ENCODE peak calls at places on chromosomes 13 and 19, in four cellular contexts. U is GM12878, M is K562, Q is HepG2. Y is an unnamed sample.

GRCh38 chr19:661427-662196 is 1.4 kb downstream of the RNF126 start:
- DNase-seq in U (no peak), M (peak; percentile 55), Q (no peak), Y (no peak)

GRCh38 chr13:90534617-90535340 is 812.7 kb upstream of the MIR17HG start:
- DNase-seq in U (no peak), M (no peak), Q (no peak), Y (no peak)

GRCh38 chr13:66076417-66076816 is 1153.7 kb downstream of the PCDH9 start:
- DNase-seq in U (no peak), M (peak; percentile 37), Q (no peak), Y (no peak)

GRCh38 chr19:11987405-11988231 is 22.8 kb downstream of the ZNF763 start:
- DNase-seq in U (peak; percentile 68), M (peak; percentile 85), Q (peak; percentile 55), Y (peak; percentile 94)

GRCh38 chr19:7681336-7682174 is 922 bp downstream of the TRAPPC5 start:
- DNase-seq in U (no peak), M (peak; percentile 62), Q (peak; percentile 77), Y (peak; percentile 82)

GRCh38 chr19:51110666-51110971 is 2.4 kb upstream of the CTU1 start:
- DNase-seq in U (no peak), M (no peak), Q (no peak), Y (no peak)

GRCh38 chr13:67230774-67231480 is 791 bp upstream of the PCDH9 start:
- DNase-seq in U (no peak), M (peak; percentile 41), Q (peak; percentile 9), Y (peak; percentile 69)

GRCh38 chr13:35990196-35990595 is 141.0 kb downstream of the DCLK1 start:
- DNase-seq in U (no peak), M (peak; percentile 6), Q (no peak), Y (no peak)

GRCh38 chr19:45179063-45179847 is 671 bp downstream of the BLOC1S3 start:
- DNase-seq in U (no peak), M (peak; percentile 84), Q (no peak), Y (peak; percentile 66)

GRCh38 chr19:49613374-49613773 is 22.4 kb downstream of the PRR12 start:
- DNase-seq in U (no peak), M (no peak), Q (no peak), Y (no peak)

GRCh38 chr19:2016041-2016807 is 710 bp upstream of the BTBD2 start:
- DNase-seq in U (peak; percentile 46), M (peak; percentile 76), Q (peak; percentile 63), Y (peak; percentile 87)

GRCh38 chr19:30344446-30345425 is 27.4 kb upstream of the ZNF536 start:
- DNase-seq in U (no peak), M (peak; percentile 7), Q (no peak), Y (no peak)

GRCh38 chr13:78309497-78310180 is 293.7 kb downstream of the POU4F1 start:
- DNase-seq in U (no peak), M (no peak), Q (no peak), Y (no peak)

GRCh38 chr19:58543826-58544590 is at the start of gene TRIM28:
- DNase-seq in U (peak; percentile 96), M (peak; percentile 97), Q (peak; percentile 96), Y (peak; percentile 100)

GRCh38 chr19:14494910-14495677 is 833 bp downstream of the GIPC1 start:
- DNase-seq in U (no peak), M (no peak), Q (no peak), Y (peak; percentile 37)

GRCh38 chr19:6587093-6587820 is 3.7 kb downstream of the CD70 start:
- DNase-seq in U (no peak), M (peak; percentile 40), Q (no peak), Y (no peak)

GRCh38 chr13:19984430-19985218 is 26.1 kb downstream of the ZMYM2 start:
- DNase-seq in U (peak; percentile 50), M (peak; percentile 43), Q (peak; percentile 16), Y (peak; percentile 20)

GRCh38 chr13:41156611-41157010 is 24.0 kb upstream of the KBTBD6 start:
- DNase-seq in U (no peak), M (no peak), Q (no peak), Y (no peak)

GRCh38 chr13:20064128-20064527 is 96.7 kb downstream of the GJA3 start:
- DNase-seq in U (no peak), M (no peak), Q (no peak), Y (no peak)

GRCh38 chr19:16382775-16383543 is 58.3 kb downstream of the KLF2 start:
- DNase-seq in U (no peak), M (peak; percentile 82), Q (peak; percentile 36), Y (peak; percentile 78)

DNA sequence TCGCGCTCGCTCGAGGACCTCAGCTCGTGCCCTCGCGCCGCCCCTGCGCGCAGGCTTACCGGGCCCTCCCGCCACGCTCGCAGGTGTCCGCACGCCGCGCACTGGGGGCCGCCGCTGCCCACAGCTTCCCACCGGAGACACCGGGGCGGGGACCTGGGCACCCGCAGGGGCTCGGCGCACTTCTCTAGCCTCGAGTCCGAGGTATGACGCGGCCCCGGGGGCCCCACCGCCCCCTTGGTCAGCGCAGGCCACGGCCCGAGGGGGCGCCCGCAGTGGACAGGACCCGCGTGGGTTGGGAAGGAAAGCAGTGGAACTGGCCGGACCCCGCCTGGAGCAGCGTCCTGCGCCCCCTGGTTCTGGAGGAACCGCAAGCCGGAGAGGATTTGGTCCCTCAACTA is 2.1 kb upstream of the GRWD1 start:
- DNase-seq in U (no peak), M (no peak), Q (no peak), Y (no peak)
- TF ChIP-seq USF2 in U (no peak), M (no peak), Q (no peak), Y (no peak)

GRCh38 chr19:52621376-52621775 is 16.8 kb downstream of the ZNF83 start:
- DNase-seq in U (no peak), M (no peak), Q (no peak), Y (no peak)
- TF ChIP-seq NFIC in U (no peak), M (no peak), Q (no peak), Y (no peak)

DNA sequence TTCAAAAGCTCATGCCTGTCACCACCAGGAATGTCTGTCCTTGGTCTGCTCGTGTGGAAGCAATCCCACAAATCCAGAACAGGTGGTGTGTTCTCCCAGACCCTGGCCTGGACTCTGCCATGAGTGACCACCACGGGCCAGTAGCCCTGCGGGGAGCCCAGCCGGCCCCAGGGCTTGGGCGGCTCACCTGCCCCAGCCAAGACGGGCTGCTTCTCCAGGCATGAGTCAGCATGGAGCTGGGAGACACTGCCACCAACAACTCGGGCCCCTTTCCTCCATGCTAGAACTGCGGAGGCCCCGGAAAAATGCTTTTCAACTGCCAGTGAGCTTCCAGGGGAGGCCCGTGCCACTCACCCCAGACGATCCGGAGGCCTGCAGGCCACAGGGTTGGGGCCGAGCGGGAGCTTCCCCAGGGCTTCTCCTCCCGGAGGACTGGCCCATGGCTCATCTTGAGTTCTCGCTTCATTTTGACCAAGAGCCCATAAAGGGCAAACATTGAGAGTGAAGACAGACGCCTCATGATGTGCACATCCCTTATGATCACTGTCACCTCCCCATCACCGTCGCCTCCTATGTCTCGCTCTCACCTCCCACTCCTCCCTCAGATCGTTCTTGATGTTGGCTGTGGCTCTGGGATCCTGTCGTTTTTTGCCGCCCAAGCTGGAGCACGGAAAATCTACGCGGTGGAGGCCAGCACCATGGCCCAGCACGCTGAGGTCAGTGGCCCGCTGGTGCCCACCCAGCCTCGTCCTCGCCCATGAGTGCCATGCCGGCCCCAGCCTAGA is 16.7 kb downstream of the YIPF2 start:
- DNase-seq in U (no peak), M (no peak), Q (no peak), Y (no peak)
- H3K36me3 ChIP-seq in U (peaks cover 18% of the 10 kb centered on the region), M (peaks cover 80% of the 10 kb centered on the region), Q (peaks cover 34% of the 10 kb centered on the region), Y (peaks cover 33% of the 10 kb centered on the region)

GRCh38 chr13:49927755-49928154 is 8.4 kb downstream of the SPRYD7 start:
- DNase-seq in U (no peak), M (no peak), Q (no peak), Y (no peak)
- TF ChIP-seq USF2 in U (no peak), M (no peak), Q (no peak), Y (no peak)

DNA sequence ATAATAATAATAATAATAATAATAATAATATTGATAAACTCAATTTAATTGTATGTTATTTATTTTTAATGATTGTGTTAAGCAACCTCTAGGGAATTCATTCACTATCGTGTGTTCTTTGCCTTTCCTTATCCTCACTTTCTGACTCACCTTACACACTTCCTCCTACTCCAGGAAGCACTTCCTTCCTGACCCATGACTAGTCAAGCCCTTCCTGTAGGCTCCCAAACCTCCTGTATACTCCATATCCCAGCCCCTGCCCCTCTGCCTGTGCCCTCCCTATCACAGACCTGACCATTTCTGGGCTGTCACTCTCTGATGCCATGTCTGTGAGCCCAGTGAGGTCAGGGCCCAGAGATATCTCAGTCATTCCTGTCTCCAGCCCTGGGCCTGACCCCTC is 7.6 kb downstream of the LGALS4 start:
- DNase-seq in U (no peak), M (no peak), Q (no peak), Y (no peak)
- TF ChIP-seq NFIC in U (no peak), M (no peak), Q (no peak), Y (no peak)

GRCh38 chr19:43452517-43453045 is 12.8 kb downstream of the LYPD3 start:
- DNase-seq in U (no peak), M (no peak), Q (no peak), Y (no peak)
- H3K36me3 ChIP-seq in U (no peaks in the 10 kb centered on the region), M (no peaks in the 10 kb centered on the region), Q (no peaks in the 10 kb centered on the region), Y (no peaks in the 10 kb centered on the region)

DNA sequence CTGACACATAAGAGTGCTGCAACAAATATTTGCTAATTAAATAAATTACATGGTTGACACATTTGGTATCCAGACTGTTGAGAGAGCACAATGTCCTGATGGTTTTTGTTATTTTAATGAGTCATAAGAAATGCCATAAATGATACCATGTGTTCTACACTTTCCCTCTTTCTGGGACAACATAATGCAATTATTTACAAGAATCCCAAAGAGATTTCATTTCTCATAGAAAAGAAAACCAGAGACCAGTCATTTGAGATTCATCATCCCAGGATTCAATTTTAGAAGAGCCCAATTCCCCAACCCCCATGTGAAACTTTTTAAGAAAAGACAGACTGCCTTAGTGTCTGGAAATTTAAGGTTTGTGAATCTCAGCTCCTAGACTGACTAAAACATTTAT is 399.6 kb downstream of the DCT start:
- DNase-seq in U (no peak), M (no peak), Q (no peak), Y (no peak)
- TF ChIP-seq USF2 in U (no peak), M (no peak), Q (no peak), Y (no peak)

GRCh38 chr19:3178973-3179738 is 587 bp downstream of the S1PR4 start:
- DNase-seq in U (no peak), M (no peak), Q (no peak), Y (no peak)
- TF ChIP-seq NFIC in U (no peak), M (no peak), Q (no peak), Y (no peak)

DNA sequence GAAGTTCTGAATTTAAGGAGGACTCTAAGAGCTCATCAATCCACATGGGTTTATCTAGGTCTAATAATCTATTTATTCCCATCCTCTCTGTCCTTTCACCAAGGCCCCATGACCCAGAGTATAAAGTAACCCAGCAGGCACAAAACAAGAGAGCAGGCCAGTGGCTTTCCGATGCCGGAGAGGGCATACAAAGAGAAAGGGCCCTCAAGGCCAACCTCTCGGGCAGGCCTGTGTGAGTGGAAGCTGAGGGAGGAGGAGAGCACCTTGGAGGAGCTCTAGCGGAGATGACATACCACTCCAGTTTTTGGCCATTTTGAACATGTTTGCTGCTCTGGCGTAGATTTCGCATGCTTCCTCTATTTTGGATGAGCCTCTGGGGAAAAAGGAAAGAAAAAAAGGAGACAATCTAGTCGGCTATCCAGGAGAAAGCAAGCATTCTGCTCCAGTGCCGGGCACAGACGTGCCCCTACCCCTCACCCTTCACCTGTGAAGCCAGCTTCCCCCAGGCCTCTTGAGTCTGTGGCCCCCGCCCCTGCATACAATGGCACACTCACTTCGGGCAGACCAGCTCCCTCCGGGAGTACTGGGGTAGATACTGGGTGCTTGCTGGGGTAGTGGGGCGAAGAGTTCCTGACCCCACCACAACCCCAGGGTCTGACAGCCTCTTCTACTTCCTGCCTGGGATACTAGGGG is 11.6 kb downstream of the NAPA start:
- DNase-seq in U (no peak), M (no peak), Q (no peak), Y (no peak)
- H3K36me3 ChIP-seq in U (peaks cover 33% of the 10 kb centered on the region), M (peaks cover 60% of the 10 kb centered on the region), Q (peaks cover 12% of the 10 kb centered on the region), Y (peaks cover 15% of the 10 kb centered on the region)

GRCh38 chr13:110396913-110397379 is 89.9 kb downstream of the COL4A2 start:
- DNase-seq in U (no peak), M (no peak), Q (no peak), Y (no peak)
- TF ChIP-seq USF2 in U (no peak), M (no peak), Q (no peak), Y (no peak)